ENCODE peak calls at places on chromosomes 1 and 21, in four cellular contexts. Z, F, G and N are unnamed samples. For H3K9me3, the result is how much of the 10 kb centered on the place peaks cover.

GRCh38 chr1:202283379-202283844 is 58.3 kb downstream of the UBE2T start:
- DNase-seq in Z (no peak), F (peak), G (peak), N (peak)

GRCh38 chr1:70896224-70896623 is 151.4 kb downstream of the PTGER3 start:
- DNase-seq in Z (peak), F (no peak), G (no peak), N (peak)

GRCh38 chr1:245458761-245459174 is 304.0 kb downstream of the KIF26B start:
- DNase-seq in Z (no peak), F (no peak), G (peak), N (peak)

GRCh38 chr1:117046781-117047180 is 13.3 kb upstream of the TTF2 start:
- DNase-seq in Z (no peak), F (no peak), G (no peak), N (no peak)

GRCh38 chr1:205375816-205376545 is 19.3 kb upstream of the KLHDC8A start:
- DNase-seq in Z (peak), F (no peak), G (peak), N (no peak)

GRCh38 chr1:147242449-147243227 is at the start of gene CHD1L:
- DNase-seq in Z (peak), F (peak), G (peak), N (peak)

GRCh38 chr21:45598109-45598508 is 45.4 kb upstream of the PCBP3 start:
- DNase-seq in Z (no peak), F (no peak), G (no peak), N (no peak)

GRCh38 chr1:83929184-83929583 is 69.7 kb downstream of the TTLL7 start:
- DNase-seq in Z (no peak), F (no peak), G (peak), N (no peak)

GRCh38 chr1:238738942-238739341 is 647.4 kb upstream of the CHRM3 start:
- DNase-seq in Z (peak), F (no peak), G (peak), N (no peak)

GRCh38 chr1:3036646-3037280 is 15.5 kb downstream of the ACTRT2 start:
- DNase-seq in Z (no peak), F (no peak), G (no peak), N (no peak)

GRCh38 chr1:101797722-101798121 is 199.0 kb downstream of the OLFM3 start:
- DNase-seq in Z (no peak), F (peak), G (no peak), N (no peak)

GRCh38 chr21:44741921-44742320 is 30.5 kb upstream of the TSPEAR start:
- DNase-seq in Z (no peak), F (no peak), G (no peak), N (no peak)

GRCh38 chr1:202227997-202228401 is 34.4 kb downstream of the LGR6 start:
- DNase-seq in Z (no peak), F (no peak), G (no peak), N (no peak)

GRCh38 chr1:206579747-206580437 is 32.4 kb downstream of the EIF2D start:
- DNase-seq in Z (no peak), F (peak), G (no peak), N (peak)

GRCh38 chr1:10969267-10969970 is 43.0 kb upstream of the TARDBP start:
- DNase-seq in Z (peak), F (no peak), G (no peak), N (no peak)

GRCh38 chr1:201593200-201593828 is 54.4 kb downstream of the NAV1 start:
- DNase-seq in Z (no peak), F (peak), G (peak), N (no peak)

GRCh38 chr1:38534473-38534823 is 325.1 kb downstream of the RRAGC start:
- DNase-seq in Z (no peak), F (no peak), G (no peak), N (no peak)

GRCh38 chr21:34871026-34871908 is 177.8 kb downstream of the RUNX1 start:
- DNase-seq in Z (no peak), F (no peak), G (no peak), N (no peak)

GRCh38 chr1:161039546-161039945 is 782 bp upstream of the TSTD1 start:
- DNase-seq in Z (no peak), F (no peak), G (no peak), N (peak)

GRCh38 chr1:117146570-117147340 is 25.2 kb upstream of the TRIM45 start:
- DNase-seq in Z (no peak), F (peak), G (peak), N (no peak)

GRCh38 chr1:58308206-58308605 is 238.3 kb downstream of the OMA1 start:
- DNase-seq in Z (peak), F (no peak), G (no peak), N (no peak)

GRCh38 chr1:217605390-217605789 is 25.5 kb downstream of the GPATCH2 start:
- DNase-seq in Z (no peak), F (no peak), G (no peak), N (no peak)

GRCh38 chr21:42107881-42108553 is 36.9 kb downstream of the UMODL1 start:
- DNase-seq in Z (peak), F (peak), G (peak), N (peak)

GRCh38 chr1:184499626-184500025 is 112.8 kb downstream of the C1orf21 start:
- DNase-seq in Z (peak), F (no peak), G (peak), N (no peak)

GRCh38 chr1:228039006-228039481 is 32.2 kb downstream of the WNT3A start:
- DNase-seq in Z (no peak), F (no peak), G (no peak), N (no peak)

GRCh38 chr1:2972879-2973575 is 48.2 kb upstream of the ACTRT2 start:
- DNase-seq in Z (no peak), F (no peak), G (no peak), N (no peak)

GRCh38 chr21:34073749-34074282 is 438 bp downstream of the MRPS6 start:
- DNase-seq in Z (peak), F (no peak), G (no peak), N (peak)

GRCh38 chr1:159188375-159188788 is 16.3 kb upstream of the ACKR1 start:
- DNase-seq in Z (peak), F (no peak), G (peak), N (peak)

GRCh38 chr1:117753652-117754051 is 147.8 kb downstream of the TENT5C start:
- DNase-seq in Z (no peak), F (peak), G (peak), N (no peak)

GRCh38 chr1:28208818-28209441 is 23.9 kb downstream of the DNAJC8 start:
- DNase-seq in Z (peak), F (peak), G (peak), N (peak)

GRCh38 chr1:71587961-71588360 is 507.1 kb upstream of the ZRANB2 start:
- DNase-seq in Z (peak), F (no peak), G (peak), N (no peak)

GRCh38 chr1:184684285-184685077 is 70.2 kb downstream of the EDEM3 start:
- DNase-seq in Z (no peak), F (no peak), G (no peak), N (no peak)

GRCh38 chr1:111569913-111570312 is 49.7 kb upstream of the RAP1A start:
- DNase-seq in Z (no peak), F (no peak), G (no peak), N (no peak)

GRCh38 chr1:201774224-201774982 is 54.6 kb upstream of the IPO9 start:
- DNase-seq in Z (no peak), F (no peak), G (peak), N (no peak)

GRCh38 chr1:155226910-155227260 is 18.4 kb downstream of the MTX1 start:
- DNase-seq in Z (peak), F (peak), G (peak), N (peak)

GRCh38 chr1:40948741-40949528 is 30.6 kb upstream of the CTPS1 start:
- DNase-seq in Z (peak), F (peak), G (peak), N (peak)

GRCh38 chr1:31944205-31945089 is 6.3 kb upstream of the PTP4A2 start:
- DNase-seq in Z (peak), F (peak), G (peak), N (peak)

GRCh38 chr1:158496379-158496778 is 24.4 kb downstream of the OR10R2 start:
- DNase-seq in Z (peak), F (no peak), G (peak), N (peak)

GRCh38 chr1:178344513-178345077 is 152.2 kb downstream of the CLEC20A start:
- DNase-seq in Z (peak), F (peak), G (peak), N (peak)

GRCh38 chr1:48236716-48237470 is 14.4 kb downstream of the SLC5A9 start:
- DNase-seq in Z (peak), F (no peak), G (peak), N (peak)

GRCh38 chr21:36429672-36430546 is 44.7 kb downstream of the CHAF1B start:
- DNase-seq in Z (peak), F (peak), G (peak), N (no peak)
- H2AFZ ChIP-seq in Z (peak), F (peak), G (no peak), N (no peak)

GRCh38 chr1:15915991-15916390 is 59.9 kb downstream of the ZBTB17 start:
- DNase-seq in Z (no peak), F (no peak), G (peak), N (no peak)
- H3K27ac ChIP-seq in Z (no peak), F (peak), G (peak), N (no peak)

DNA sequence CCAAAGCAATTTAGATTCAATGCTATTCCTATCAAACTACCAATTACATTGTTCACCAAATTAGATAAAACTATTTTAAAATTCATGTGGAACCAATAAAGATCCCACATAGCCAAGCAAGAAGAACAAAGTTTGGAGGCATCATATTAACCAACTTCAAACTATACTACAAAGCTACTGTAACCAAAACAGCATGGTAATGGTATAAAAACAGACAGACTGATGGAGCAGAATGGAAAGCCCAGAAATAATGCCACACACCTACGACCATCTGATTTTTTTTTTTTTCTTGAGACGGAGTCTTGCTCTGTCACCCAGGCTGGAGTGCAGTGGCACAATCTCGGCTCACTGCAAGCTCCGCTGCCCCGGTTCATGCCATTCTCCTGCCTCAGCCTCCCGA is 7.1 kb downstream of the ZNF124 start:
- DNase-seq in Z (no peak), F (no peak), G (no peak), N (no peak)
- H3K9me3 ChIP-seq in Z (under half), F (under half), G (half or more), N (half or more)

GRCh38 chr1:223711838-223712183 is 528 bp upstream of the CAPN2 start:
- DNase-seq in Z (no peak), F (peak), G (no peak), N (no peak)
- H2AFZ ChIP-seq in Z (peak), F (peak), G (no peak), N (no peak)

GRCh38 chr1:54950361-54951163 is 29.9 kb upstream of the TMEM61 start:
- DNase-seq in Z (peak), F (peak), G (peak), N (peak)
- H3K27ac ChIP-seq in Z (no peak), F (no peak), G (no peak), N (no peak)

GRCh38 chr1:196277860-196278259 is 330.4 kb downstream of the KCNT2 start:
- DNase-seq in Z (no peak), F (no peak), G (no peak), N (no peak)

DNA sequence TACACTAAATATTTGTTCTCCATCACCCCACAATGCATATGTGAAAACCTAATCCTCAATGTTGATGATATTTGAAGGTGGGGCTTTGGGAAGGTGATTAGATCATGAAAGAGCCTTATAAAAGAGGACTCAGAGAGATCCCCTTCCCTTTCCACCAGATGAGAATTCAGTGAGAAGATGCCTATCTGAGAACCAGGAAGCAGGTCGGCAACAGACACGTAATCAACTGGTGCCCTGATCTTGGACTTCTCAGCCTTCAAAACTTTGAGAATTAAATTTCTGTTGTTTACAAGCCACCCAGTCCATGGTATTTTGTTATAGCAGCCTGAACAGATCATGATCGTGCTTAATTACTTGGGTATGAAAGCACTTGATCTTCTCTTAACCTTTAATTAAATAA is 329.4 kb downstream of the KCNT2 start:
- DNase-seq in Z (no peak), F (no peak), G (no peak), N (no peak)
- H3K9me3 ChIP-seq in Z (under half), F (under half), G (under half), N (under half)

GRCh38 chr1:174839211-174839610 is 160.5 kb upstream of the CACYBP start:
- DNase-seq in Z (no peak), F (no peak), G (no peak), N (no peak)

GRCh38 chr1:174836543-174836942 is 163.2 kb upstream of the CACYBP start:
- DNase-seq in Z (no peak), F (no peak), G (no peak), N (no peak)

GRCh38 chr1:174837386-174837785 is 162.4 kb upstream of the CACYBP start:
- DNase-seq in Z (no peak), F (no peak), G (no peak), N (no peak)

GRCh38 chr1:174841747-174842146 is 158.0 kb upstream of the CACYBP start:
- DNase-seq in Z (no peak), F (no peak), G (no peak), N (no peak)
- H2AFZ ChIP-seq in Z (no peak), F (no peak), G (no peak), N (no peak)

GRCh38 chr1:181150273-181150672 is 61.8 kb downstream of the IER5 start:
- DNase-seq in Z (no peak), F (no peak), G (no peak), N (no peak)

GRCh38 chr1:181148636-181149035 is 60.1 kb downstream of the IER5 start:
- DNase-seq in Z (no peak), F (peak), G (no peak), N (no peak)

GRCh38 chr1:181151378-181152326 is 63.2 kb downstream of the IER5 start:
- DNase-seq in Z (no peak), F (no peak), G (peak), N (no peak)

GRCh38 chr1:181150842-181151241 is 62.3 kb downstream of the IER5 start:
- DNase-seq in Z (no peak), F (no peak), G (no peak), N (no peak)

GRCh38 chr1:181149326-181150000 is 61.0 kb downstream of the IER5 start:
- DNase-seq in Z (no peak), F (no peak), G (no peak), N (no peak)
- H3K27ac ChIP-seq in Z (no peak), F (no peak), G (no peak), N (no peak)

DNA sequence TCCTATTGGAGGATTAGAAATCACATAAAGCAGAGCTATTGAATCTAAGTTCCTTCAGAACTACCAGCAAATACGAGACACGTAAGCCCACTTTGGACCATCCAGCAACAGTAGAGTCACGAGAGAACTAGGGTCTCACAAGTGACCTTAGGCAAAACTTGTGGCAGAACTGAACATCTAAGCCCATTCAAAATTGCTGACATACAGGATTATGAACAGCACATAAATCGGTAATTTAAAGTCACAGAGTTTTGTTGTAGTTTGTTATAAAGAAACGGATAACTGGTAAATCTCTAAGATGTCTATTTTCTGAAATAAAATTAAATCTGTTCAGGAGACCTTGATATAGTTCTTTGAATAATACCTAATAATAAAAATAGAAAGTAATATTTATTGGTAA is 1366.0 kb downstream of the NCAM2 start:
- DNase-seq in Z (no peak), F (no peak), G (no peak), N (no peak)
- H3K9me3 ChIP-seq in Z (under half), F (under half), G (under half), N (under half)